ENCODE peak calls at places on chromosomes 12 and 14, in seven cellular contexts. S, P, G, V, X, A and L are unnamed samples.

GRCh38 chr12:88400302-88400701 is 180.0 kb downstream of the KITLG start:
- DNase-seq in G (peak), A (no peak), P (no peak), V (no peak), S (no peak), X (no peak), L (no peak)

GRCh38 chr12:57237952-57238853 is 8.7 kb downstream of the SHMT2 start:
- DNase-seq in A (no peak), G (no peak), S (no peak), V (no peak), X (no peak), P (no peak), L (no peak)

GRCh38 chr14:68807987-68808386 is 15.1 kb upstream of the ZFP36L1 start:
- DNase-seq in P (no peak), X (no peak), S (no peak), V (no peak), A (no peak), G (no peak), L (no peak)

GRCh38 chr12:29644536-29645162 is 139.1 kb downstream of the TMTC1 start:
- DNase-seq in S (no peak), P (no peak), V (no peak), A (no peak), G (no peak), X (no peak), L (no peak)

GRCh38 chr12:848519-849191 is 96.3 kb downstream of the WNK1 start:
- DNase-seq in G (peak), X (no peak), V (no peak), P (peak), A (no peak), S (no peak), L (no peak)

GRCh38 chr12:102948941-102949352 is 8.5 kb upstream of the ASCL1 start:
- DNase-seq in V (peak), P (peak), G (peak), S (peak), X (peak), A (peak), L (no peak)

GRCh38 chr14:59583755-59584154 is 7.1 kb upstream of the CCDC175 start:
- DNase-seq in X (no peak), P (peak), G (peak), V (no peak), A (no peak), S (no peak), L (no peak)

GRCh38 chr12:121176826-121177529 is 33.0 kb upstream of the P2RX4 start:
- DNase-seq in G (no peak), P (no peak), X (no peak), A (no peak), V (no peak), S (no peak), L (no peak)

GRCh38 chr14:73267474-73267873 is 30.2 kb downstream of the PAPLN start:
- DNase-seq in S (no peak), P (no peak), A (no peak), G (no peak), V (no peak), X (no peak), L (no peak)

GRCh38 chr12:49220972-49221371 is 32.1 kb upstream of the TUBA1A start:
- DNase-seq in X (no peak), A (no peak), V (no peak), G (no peak), P (no peak), S (no peak), L (no peak)

GRCh38 chr12:55652352-55652751 is 15.7 kb downstream of the OR10P1 start:
- DNase-seq in P (peak), A (no peak), G (no peak), S (no peak), X (no peak), V (no peak), L (no peak)

GRCh38 chr14:52834440-52834842 is 43.0 kb upstream of the GNPNAT1 start:
- DNase-seq in A (no peak), G (peak), V (no peak), P (peak), X (no peak), S (no peak), L (no peak)

GRCh38 chr14:100898935-100899840 is 4.3 kb downstream of the RTL1 start:
- DNase-seq in X (no peak), S (no peak), A (no peak), G (no peak), P (no peak), V (no peak), L (no peak)

GRCh38 chr12:56661560-56661959 is 15.8 kb upstream of the ATP5F1B start:
- DNase-seq in S (no peak), V (no peak), P (no peak), G (no peak), A (no peak), X (no peak), L (no peak)

GRCh38 chr12:9072481-9073038 is 43.2 kb downstream of the A2M start:
- DNase-seq in P (no peak), S (no peak), X (no peak), G (no peak), V (no peak), A (no peak), L (no peak)

GRCh38 chr12:96617178-96617577 is 127.8 kb downstream of the CFAP54 start:
- DNase-seq in X (no peak), P (peak), A (no peak), S (no peak), G (no peak), V (no peak), L (no peak)

GRCh38 chr12:123780956-123781355 is 18.9 kb downstream of the DNAH10 start:
- DNase-seq in S (no peak), X (no peak), G (no peak), V (no peak), P (peak), A (no peak), L (no peak)

GRCh38 chr12:22313276-22313995 is 21.1 kb downstream of the ST8SIA1 start:
- DNase-seq in S (no peak), G (no peak), X (no peak), V (no peak), A (no peak), P (peak), L (no peak)

GRCh38 chr12:3661028-3661427 is 91.9 kb downstream of the CRACR2A start:
- DNase-seq in V (no peak), A (no peak), S (peak), X (peak), P (no peak), G (no peak), L (no peak)

GRCh38 chr12:12482959-12483358 is 79.7 kb downstream of the DUSP16 start:
- DNase-seq in A (no peak), S (no peak), G (no peak), V (no peak), P (no peak), X (no peak), L (no peak)

GRCh38 chr12:51222461-51222860 is 4.6 kb upstream of the POU6F1 start:
- DNase-seq in V (no peak), G (no peak), S (no peak), X (peak), A (no peak), P (no peak), L (no peak)

GRCh38 chr14:54621686-54622085 is 54.8 kb downstream of the SAMD4A start:
- DNase-seq in X (no peak), V (no peak), S (no peak), G (peak), P (peak), A (no peak), L (no peak)

GRCh38 chr14:90418053-90418452 is 21.2 kb downstream of the CALM1 start:
- DNase-seq in V (no peak), S (no peak), P (no peak), A (no peak), X (no peak), G (no peak), L (no peak)

GRCh38 chr14:36450550-36450949 is 69.5 kb downstream of the NKX2-1 start:
- DNase-seq in X (no peak), G (no peak), S (no peak), A (no peak), V (no peak), P (no peak), L (no peak)

GRCh38 chr12:120865094-120865493 is 39.1 kb downstream of the SPPL3 start:
- DNase-seq in S (no peak), G (no peak), P (no peak), X (no peak), A (no peak), V (no peak), L (no peak)

GRCh38 chr12:89528434-89528833 is 2.6 kb upstream of the POC1B start:
- DNase-seq in A (no peak), P (no peak), X (no peak), V (no peak), G (no peak), S (no peak), L (no peak)

GRCh38 chr14:96001866-96002510 is 37.2 kb upstream of the C14orf132 start:
- DNase-seq in V (no peak), S (no peak), G (no peak), X (no peak), A (no peak), P (peak), L (peak)

GRCh38 chr12:132407525-132407924 is 78.1 kb upstream of the GALNT9 start:
- DNase-seq in S (no peak), A (no peak), G (no peak), V (no peak), X (no peak), P (no peak), L (no peak)

GRCh38 chr12:39764944-39765560 is 145.4 kb upstream of the ABCD2 start:
- DNase-seq in P (peak), S (peak), G (peak), A (no peak), V (no peak), X (peak), L (no peak)

GRCh38 chr14:22534547-22534946 is 54.5 kb downstream of the DAD1 start:
- DNase-seq in S (no peak), V (no peak), P (no peak), G (no peak), A (no peak), X (no peak), L (no peak)

GRCh38 chr14:90577661-90578282 is 180.9 kb downstream of the CALM1 start:
- DNase-seq in A (no peak), G (no peak), S (no peak), X (no peak), V (no peak), P (no peak), L (no peak)

GRCh38 chr14:37903561-37904191 is 304.0 kb upstream of the SSTR1 start:
- DNase-seq in S (peak), V (no peak), X (peak), P (peak), G (peak), A (no peak), L (no peak)

GRCh38 chr12:65277994-65278575 is 398 bp upstream of the MSRB3 start:
- DNase-seq in S (no peak), G (no peak), P (no peak), X (no peak), A (no peak), V (no peak), L (no peak)

GRCh38 chr12:65279387-65280112 is 1.1 kb downstream of the MSRB3 start:
- DNase-seq in X (no peak), A (no peak), P (peak), V (no peak), G (peak), S (no peak), L (no peak)

GRCh38 chr12:65276923-65277322 is 1.6 kb upstream of the MSRB3 start:
- DNase-seq in P (no peak), A (no peak), X (no peak), S (no peak), G (no peak), V (no peak), L (no peak)

GRCh38 chr12:65280306-65280705 is 1.8 kb downstream of the MSRB3 start:
- DNase-seq in V (no peak), S (no peak), P (peak), X (no peak), A (no peak), G (peak), L (no peak)

DNA sequence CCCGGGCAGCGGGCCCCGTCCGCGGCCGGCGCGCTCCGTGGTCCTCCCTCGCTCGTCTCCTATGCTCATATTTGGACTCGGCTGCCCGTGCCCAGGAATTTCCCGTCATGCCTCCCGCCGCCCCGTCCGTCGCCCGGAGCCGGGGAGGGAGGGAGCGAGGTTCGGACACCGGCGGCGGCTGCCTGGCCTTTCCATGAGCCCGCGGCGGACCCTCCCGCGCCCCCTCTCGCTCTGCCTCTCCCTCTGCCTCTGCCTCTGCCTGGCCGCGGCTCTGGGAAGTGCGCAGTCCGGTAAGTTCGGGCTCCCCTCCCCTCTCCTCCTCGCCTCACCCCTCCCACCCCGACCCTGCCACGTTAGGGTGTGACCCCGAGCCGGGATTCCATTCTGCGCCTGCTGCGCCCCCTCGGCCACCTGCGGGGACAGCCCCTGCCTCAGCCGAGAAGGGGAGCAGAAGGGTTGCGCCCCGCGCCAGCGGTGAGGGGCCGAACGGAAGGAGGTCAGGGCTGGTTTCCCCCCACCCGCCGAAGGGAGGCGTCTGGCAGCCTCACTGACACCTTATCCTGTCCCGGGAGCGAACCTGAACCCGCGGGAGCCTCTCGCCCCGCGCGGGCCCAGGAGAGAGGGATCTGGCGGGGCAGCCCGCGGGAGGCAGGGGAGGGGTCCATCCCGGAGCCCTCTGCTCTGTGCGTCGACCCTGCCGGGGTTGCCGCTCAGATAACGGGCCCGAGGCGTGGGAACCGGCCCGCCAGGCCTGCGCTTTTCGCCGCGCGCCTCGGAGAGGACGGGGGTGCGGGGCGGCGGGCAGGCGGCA is at the start of gene MSRB3:
- DNase-seq in A (peak), V (peak), P (peak), G (peak), S (peak), X (peak), L (no peak)
- TF ChIP-seq CTCF in A (no peak), V (peak), P (no peak), G (peak), S (no peak), X (no peak), L (no peak)

GRCh38 chr14:87017335-87017734 is 975.6 kb downstream of the GALC start:
- DNase-seq in V (no peak), X (no peak), P (no peak), A (no peak), S (no peak), G (no peak), L (no peak)

GRCh38 chr14:87014854-87015253 is 978.1 kb downstream of the GALC start:
- DNase-seq in V (no peak), X (no peak), G (no peak), S (no peak), P (no peak), A (no peak), L (no peak)

GRCh38 chr14:87013583-87013982 is 979.4 kb downstream of the GALC start:
- DNase-seq in P (peak), G (peak), X (no peak), A (no peak), S (no peak), V (no peak), L (no peak)

DNA sequence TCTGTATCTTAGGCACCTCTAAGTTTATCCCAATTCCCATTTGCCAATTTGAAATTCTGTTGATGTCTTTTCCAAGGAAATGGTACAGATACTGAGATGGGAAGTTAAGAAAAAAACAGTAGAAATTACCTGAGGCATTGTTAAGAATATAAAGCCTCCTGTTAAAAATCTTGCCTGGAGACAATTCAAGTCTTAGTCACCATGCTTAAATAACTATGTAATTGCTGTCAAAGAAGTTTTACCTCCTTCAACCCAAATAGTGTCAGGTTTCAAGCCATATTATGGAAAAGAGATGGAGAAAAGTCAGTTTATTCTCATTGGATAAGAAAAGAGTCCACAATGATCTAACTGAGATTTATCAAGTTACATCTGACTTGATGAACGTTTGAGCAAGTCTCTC is 974.7 kb downstream of the GALC start:
- DNase-seq in X (no peak), P (no peak), G (no peak), S (no peak), A (no peak), V (no peak), L (no peak)
- TF ChIP-seq CTCF in X (no peak), P (no peak), G (no peak), S (no peak), A (no peak), V (no peak), L (no peak)

GRCh38 chr14:77980475-77981321 is 180.8 kb downstream of the ADCK1 start:
- DNase-seq in G (no peak), X (peak), V (peak), S (no peak), P (no peak), A (no peak), L (no peak)

GRCh38 chr14:77979171-77979570 is 179.3 kb downstream of the ADCK1 start:
- DNase-seq in P (no peak), S (no peak), A (no peak), X (no peak), G (no peak), V (no peak), L (no peak)

GRCh38 chr14:77985235-77985634 is 184.9 kb upstream of the NRXN3 start:
- DNase-seq in S (no peak), P (peak), X (no peak), G (peak), A (no peak), V (no peak), L (no peak)

GRCh38 chr14:77979666-77980351 is 179.9 kb downstream of the ADCK1 start:
- DNase-seq in X (no peak), V (no peak), G (no peak), A (no peak), S (no peak), P (no peak), L (no peak)
- TF ChIP-seq CTCF in X (no peak), V (peak), G (no peak), A (no peak), S (peak), P (no peak), L (peak)

DNA sequence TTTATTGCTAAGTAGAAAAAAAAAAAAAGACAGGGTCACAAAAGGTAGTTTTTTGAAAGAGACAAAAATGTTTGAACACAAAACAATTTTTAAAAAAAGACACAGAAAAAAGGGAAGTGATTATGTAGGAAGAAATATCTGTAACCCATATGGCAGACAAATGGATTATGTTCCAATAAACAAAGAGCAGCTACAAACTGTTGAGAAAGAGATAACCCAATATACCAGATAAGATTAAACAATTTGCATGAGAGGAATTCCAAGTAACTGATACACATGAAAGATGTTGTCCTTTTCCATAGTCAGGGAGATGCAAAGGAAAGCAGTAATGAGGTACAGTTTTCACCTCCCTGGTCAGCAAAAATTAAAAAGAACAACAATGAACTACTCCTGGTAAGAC is 44.9 kb downstream of the PTPRR start:
- DNase-seq in G (no peak), P (no peak), V (no peak), X (no peak), A (no peak), S (no peak), L (no peak)
- TF ChIP-seq CTCF in G (no peak), P (no peak), V (no peak), X (no peak), A (no peak), S (no peak), L (no peak)

GRCh38 chr12:52307836-52308806 is 13.1 kb downstream of the KRT83 start:
- DNase-seq in X (peak), S (peak), P (peak), G (peak), A (no peak), V (peak), L (no peak)
- TF ChIP-seq CTCF in X (no peak), S (no peak), P (no peak), G (peak), A (no peak), V (peak), L (no peak)

DNA sequence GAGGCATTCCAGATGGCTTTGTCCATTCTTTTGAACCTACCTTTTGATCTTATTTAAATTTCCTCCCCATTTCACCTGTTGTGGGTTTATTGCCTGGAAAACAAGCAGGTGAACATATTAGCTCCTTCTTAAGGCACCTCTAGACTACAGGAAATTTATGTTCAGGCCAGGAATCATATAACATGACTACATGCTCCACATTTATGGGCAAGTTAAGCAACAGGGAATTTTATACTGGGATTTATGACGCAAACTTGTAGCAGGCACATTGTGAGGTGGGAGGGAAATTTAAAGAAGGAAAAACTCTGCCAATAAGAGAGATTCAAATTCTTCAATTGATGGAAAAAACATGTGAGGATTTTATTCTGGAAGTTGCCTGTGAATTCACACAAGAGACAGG is 93.8 kb downstream of the TBC1D30 start:
- DNase-seq in V (no peak), X (no peak), A (no peak), G (no peak), P (no peak), S (no peak), L (no peak)
- TF ChIP-seq CTCF in V (no peak), X (no peak), A (no peak), G (no peak), P (no peak), S (no peak), L (no peak)

GRCh38 chr12:116773276-116773731 is 35.2 kb downstream of the RNFT2 start:
- DNase-seq in S (peak), P (peak), G (peak), V (no peak), X (no peak), A (no peak), L (no peak)
- TF ChIP-seq CTCF in S (peak), P (peak), G (no peak), V (no peak), X (no peak), A (no peak), L (no peak)

GRCh38 chr14:77190977-77191376 is 9.4 kb downstream of the TMEM63C start:
- DNase-seq in V (no peak), A (no peak), S (no peak), P (no peak), G (no peak), X (no peak), L (no peak)
- TF ChIP-seq CTCF in V (no peak), A (no peak), S (peak), P (no peak), G (no peak), X (no peak), L (no peak)